ENCODE peak calls at places on chromosomes 1 and 21, in six cellular contexts. E is AG04450, Y is psoas muscle, D is fibroblast of lung, P is D721Med, H is A549. I is an unnamed sample.

GRCh38 chr1:78286686-78287085 is 204.1 kb upstream of the PTGFR start:
- DNase-seq in E (no peak), Y (no peak), D (peak; percentile 78), P (no peak), H (no peak), I (no peak)

GRCh38 chr1:119687391-119688079 is 24.2 kb upstream of the PHGDH start:
- DNase-seq in E (no peak), Y (no peak), D (no peak), P (no peak), H (no peak), I (no peak)

GRCh38 chr1:114094303-114094663 is 59.4 kb downstream of the SYT6 start:
- DNase-seq in E (no peak), Y (no peak), D (peak; percentile 9), P (no peak), H (no peak), I (no peak)

GRCh38 chr1:214401666-214402065 is 120.7 kb downstream of the SMYD2 start:
- DNase-seq in E (no peak), Y (no peak), D (no peak), P (no peak), H (no peak), I (no peak)

GRCh38 chr1:30324251-30325084 is 398.9 kb downstream of the MATN1 start:
- DNase-seq in E (no peak), Y (no peak), D (no peak), P (no peak), H (no peak), I (no peak)

GRCh38 chr21:14968029-14968428 is 96.8 kb downstream of the NRIP1 start:
- DNase-seq in E (no peak), Y (no peak), D (no peak), P (no peak), H (no peak), I (no peak)

GRCh38 chr21:46057111-46057709 is 40.7 kb upstream of the COL6A2 start:
- DNase-seq in E (no peak), Y (no peak), D (no peak), P (no peak), H (no peak), I (no peak)

GRCh38 chr1:116514708-116515525 is 55.9 kb downstream of the CD58 start:
- DNase-seq in E (no peak), Y (no peak), D (no peak), P (no peak), H (no peak), I (no peak)

GRCh38 chr1:230427477-230427876 is 1.3 kb upstream of the PGBD5 start:
- DNase-seq in E (no peak), Y (no peak), D (no peak), P (no peak), H (no peak), I (no peak)

GRCh38 chr1:230424440-230425251 is 1.5 kb downstream of the PGBD5 start:
- DNase-seq in E (no peak), Y (no peak), D (no peak), P (no peak), H (no peak), I (no peak)

GRCh38 chr1:230425252-230426061 is 675 bp downstream of the PGBD5 start:
- DNase-seq in E (no peak), Y (no peak), D (no peak), P (no peak), H (no peak), I (no peak)

GRCh38 chr1:230427981-230428380 is 1.8 kb upstream of the PGBD5 start:
- DNase-seq in E (no peak), Y (no peak), D (no peak), P (no peak), H (no peak), I (no peak)

DNA sequence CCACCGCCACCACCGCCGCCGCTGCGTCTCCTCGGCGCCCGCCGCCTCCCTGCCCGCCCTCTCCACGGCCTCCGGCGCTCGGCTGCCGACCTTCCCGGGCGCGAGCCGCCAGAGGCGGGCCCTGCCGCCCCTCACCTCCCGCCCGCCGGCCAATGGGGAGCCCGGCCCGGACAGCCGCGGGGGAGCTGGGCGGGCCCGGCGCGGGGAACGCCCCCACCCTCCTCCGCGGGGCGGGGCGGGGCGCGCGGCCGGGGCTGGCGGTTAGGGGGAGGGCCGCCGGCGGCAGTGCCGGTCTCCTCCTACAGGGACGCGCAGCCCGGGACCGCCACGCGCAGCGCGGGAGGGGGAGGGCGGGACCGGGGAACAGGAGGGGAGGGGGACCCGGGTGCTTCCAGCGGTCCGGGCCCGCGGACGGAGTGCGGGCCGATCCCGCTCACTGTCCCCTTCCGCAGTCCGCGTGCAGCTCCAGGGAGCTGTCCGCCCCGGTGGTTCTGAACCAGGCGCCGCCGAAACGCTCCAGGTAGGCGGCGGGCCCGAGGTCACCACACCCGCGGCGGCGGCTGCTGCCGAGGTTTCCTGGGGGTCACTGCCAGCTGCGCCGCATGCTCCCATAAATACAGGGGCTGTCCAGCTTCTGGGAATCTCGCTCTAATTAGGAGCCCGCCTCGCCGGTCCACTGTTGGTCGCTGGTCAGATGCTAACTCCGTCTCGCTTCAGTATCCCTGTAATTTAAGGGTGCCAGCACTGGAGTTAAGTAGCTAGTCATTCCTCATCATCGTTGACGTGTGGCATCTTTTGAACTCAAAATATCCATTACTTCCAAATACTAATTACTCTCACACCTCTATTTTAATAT is at the start of gene PGBD5:
- DNase-seq in E (no peak), Y (peak; percentile 75), D (peak; percentile 48), P (peak; percentile 92), H (peak; percentile 64), I (peak; percentile 13)
- TF ChIP-seq CTCF in E (no peak), Y (no peak), D (no peak), P (no peak), H (no peak), I (no peak)

DNA sequence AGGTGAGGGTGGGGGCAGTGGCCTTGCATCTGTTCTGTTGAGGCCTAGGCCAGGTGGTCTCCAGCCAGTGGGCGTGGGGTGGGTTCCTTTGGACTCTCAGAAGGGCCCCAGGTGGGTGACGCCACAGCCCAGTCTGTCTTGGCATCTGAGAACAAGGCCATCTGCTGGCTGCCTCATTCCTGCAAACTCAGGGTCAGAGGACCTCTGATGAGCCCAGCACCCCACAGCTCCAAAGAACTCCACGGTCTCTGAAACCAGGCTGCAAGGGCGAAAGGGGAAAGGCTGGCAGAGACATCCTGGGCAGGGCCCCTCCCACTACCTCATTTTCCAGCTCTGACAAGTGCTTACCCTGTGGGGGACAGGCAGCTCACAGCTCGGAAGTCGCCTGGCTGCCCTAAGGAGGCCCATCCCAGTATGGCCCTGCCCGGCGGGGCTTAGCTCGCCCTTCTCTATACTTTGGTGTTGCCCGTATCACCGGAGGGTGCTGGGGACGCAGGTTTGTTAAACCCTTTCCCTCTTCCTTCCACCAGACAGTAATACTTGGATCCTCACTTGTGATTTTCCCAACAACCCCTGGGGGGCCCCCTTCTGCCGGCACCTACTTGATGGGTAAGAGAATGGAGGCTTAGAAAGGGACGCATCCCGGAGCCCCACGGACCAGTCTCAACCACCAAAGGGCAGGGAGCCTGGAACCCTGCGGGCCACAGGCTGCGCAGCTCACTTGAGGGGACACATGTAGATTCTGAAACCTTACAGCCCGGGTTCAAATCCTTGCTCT is 10.9 kb upstream of the EDN2 start:
- DNase-seq in E (no peak), Y (no peak), D (peak; percentile 56), P (no peak), H (no peak), I (no peak)
- TF ChIP-seq CTCF in E (peak; percentile 32), Y (no peak), D (peak; percentile 30), P (peak; percentile 2), H (no peak), I (peak; percentile 49)

GRCh38 chr1:192489046-192489445 is 86.5 kb upstream of the RGS1 start:
- DNase-seq in E (no peak), Y (no peak), D (peak; percentile 26), P (no peak), H (no peak), I (no peak)

GRCh38 chr1:192488058-192488457 is 87.5 kb upstream of the RGS1 start:
- DNase-seq in E (no peak), Y (no peak), D (no peak), P (no peak), H (no peak), I (no peak)

GRCh38 chr1:192489748-192490147 is 85.8 kb upstream of the RGS1 start:
- DNase-seq in E (peak; percentile 74), Y (no peak), D (peak; percentile 92), P (no peak), H (no peak), I (peak; percentile 79)

GRCh38 chr1:192493584-192493983 is 82.0 kb upstream of the RGS1 start:
- DNase-seq in E (no peak), Y (no peak), D (no peak), P (no peak), H (no peak), I (no peak)

GRCh38 chr1:192491804-192492554 is 83.6 kb upstream of the RGS1 start:
- DNase-seq in E (no peak), Y (no peak), D (peak; percentile 51), P (no peak), H (no peak), I (no peak)
- TF ChIP-seq CTCF in E (no peak), Y (no peak), D (peak; percentile 17), P (no peak), H (no peak), I (no peak)

GRCh38 chr1:74652711-74653131 is 20.9 kb downstream of the ERICH3 start:
- DNase-seq in E (peak; percentile 48), Y (no peak), D (peak; percentile 0), P (no peak), H (no peak), I (peak; percentile 52)
- TF ChIP-seq CTCF in E (no peak), Y (no peak), D (no peak), P (no peak), H (no peak), I (no peak)

DNA sequence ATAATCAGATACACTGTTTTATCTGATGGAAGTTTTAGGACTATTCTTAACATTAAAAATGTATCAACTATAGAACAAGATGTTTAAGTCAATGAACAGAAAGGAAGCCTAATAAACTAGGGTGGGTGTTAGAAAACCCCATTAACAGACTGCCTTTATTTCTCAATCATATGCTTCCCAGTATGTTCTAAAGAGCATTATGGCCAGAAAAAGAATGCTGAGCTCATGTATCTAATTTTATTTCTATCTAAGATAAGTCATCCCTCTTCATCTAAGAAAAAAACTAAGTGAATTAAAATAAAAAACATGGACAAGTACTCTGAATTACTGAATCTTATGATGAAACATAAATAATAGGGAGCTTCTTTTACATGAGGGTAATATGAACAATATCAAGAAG is 86.5 kb upstream of the TTC39A start:
- DNase-seq in E (no peak), Y (no peak), D (no peak), P (no peak), H (no peak), I (no peak)
- TF ChIP-seq CTCF in E (no peak), Y (no peak), D (no peak), P (no peak), H (no peak), I (no peak)

GRCh38 chr1:197178998-197179397 is 32.5 kb upstream of the ASPM start:
- DNase-seq in E (no peak), Y (no peak), D (peak; percentile 68), P (no peak), H (no peak), I (no peak)
- TF ChIP-seq CTCF in E (peak; percentile 33), Y (no peak), D (peak; percentile 18), P (no peak), H (peak; percentile 18), I (peak; percentile 25)